ENCODE peak calls at places on chromosomes 4 and X, in six cellular contexts. P is LHCN-M2; W is NCI-H1694 treated with DMSO at 0.1 percent for 48 hours; G is effector memory CD8-positive, alpha-beta T cell; Z is lung microvascular endothelial cell; A is amniotic stem cell. O is an unnamed sample.

GRCh38 chrX:1444896-1445480 is 7.7 kb downstream of the ASMTL start:
- DNase-seq in G (peak; percentile 0), A (no peak), P (no peak), W (no peak), Z (no peak), O (no peak)

GRCh38 chr4:140359571-140360427 is 13.6 kb upstream of the SCOC start:
- DNase-seq in Z (peak; percentile 88), P (peak; percentile 72), W (peak; percentile 89), G (peak; percentile 70), A (peak; percentile 50), O (peak; percentile 95)

GRCh38 chr4:153204247-153205027 is at the start of gene TRIM2:
- DNase-seq in A (no peak), W (no peak), P (peak; percentile 52), G (no peak), Z (peak; percentile 41), O (peak; percentile 80)

GRCh38 chr4:136706942-136707341 is 825.4 kb downstream of the PCDH18 start:
- DNase-seq in P (no peak), A (no peak), Z (no peak), W (no peak), G (no peak), O (no peak)

GRCh38 chr4:37661643-37662221 is 24.4 kb downstream of the RELL1 start:
- DNase-seq in Z (peak; percentile 37), P (peak; percentile 88), A (no peak), W (peak; percentile 33), G (no peak), O (no peak)

GRCh38 chr4:102730968-102731533 is 29.7 kb downstream of the MANBA start:
- DNase-seq in Z (no peak), G (no peak), W (no peak), A (no peak), P (no peak), O (no peak)

GRCh38 chr4:176387571-176387970 is 67.8 kb downstream of the SPCS3 start:
- DNase-seq in G (no peak), A (no peak), Z (no peak), P (no peak), W (no peak), O (no peak)

GRCh38 chr4:8651661-8652180 is 59.2 kb downstream of the CPZ start:
- DNase-seq in A (no peak), G (no peak), Z (no peak), W (no peak), P (no peak), O (no peak)

GRCh38 chrX:150365953-150366911 is 3.1 kb downstream of the MAMLD1 start:
- DNase-seq in P (peak; percentile 49), A (peak; percentile 19), W (peak; percentile 34), G (no peak), Z (peak; percentile 37), O (peak; percentile 88)

O was measured in NCI-H82.